ENCODE peak calls at places on chromosomes 7 and 10, in eight cellular contexts. V is Panc1; X is CD8-positive, alpha-beta T cell; M is effector memory CD8-positive, alpha-beta T cell; K is left cardiac atrium; U is K562; D is heart right ventricle; A is left ventricle myocardium superior. S is an unnamed sample.

GRCh38 chr10:98474628-98475027 is 27.9 kb upstream of the HPS1 start:
- ATAC-seq in V (no peak), X (no peak), M (no peak), K (no peak), U (no peak), D (no peak), A (no peak), S (no peak)

GRCh38 chr7:29442146-29442545 is 121.5 kb upstream of the PRR15 start:
- ATAC-seq in V (peak), X (no peak), M (no peak), K (peak), U (peak), D (peak), A (peak), S (no peak)

GRCh38 chr10:91745086-91745831 is 53.0 kb upstream of the TNKS2 start:
- ATAC-seq in V (peak), X (no peak), M (no peak), K (peak), U (peak), D (peak), A (peak), S (no peak)

GRCh38 chr10:101690461-101690860 is 4.5 kb downstream of the FBXW4 start:
- ATAC-seq in V (no peak), X (no peak), M (no peak), K (no peak), U (no peak), D (no peak), A (no peak), S (no peak)

GRCh38 chr10:63798599-63799498 is 277.6 kb downstream of the REEP3 start:
- ATAC-seq in V (no peak), X (no peak), M (no peak), K (peak), U (peak), D (peak), A (peak), S (peak)

GRCh38 chr7:134587736-134588135 is 38.8 kb downstream of the AKR1B15 start:
- ATAC-seq in V (no peak), X (no peak), M (no peak), K (no peak), U (no peak), D (no peak), A (no peak), S (no peak)

GRCh38 chr7:378551-379455 is 88.8 kb downstream of the FOXL3 start:
- ATAC-seq in V (peak), X (no peak), M (no peak), K (peak), U (no peak), D (no peak), A (no peak), S (no peak)

GRCh38 chr7:42217548-42217947 is 19.5 kb downstream of the GLI3 start:
- ATAC-seq in V (no peak), X (no peak), M (no peak), K (no peak), U (no peak), D (no peak), A (no peak), S (no peak)

GRCh38 chr7:111560773-111561658 is 1.3 kb downstream of the IMMP2L start:
- ATAC-seq in V (no peak), X (no peak), M (no peak), K (no peak), U (peak), D (no peak), A (no peak), S (no peak)

GRCh38 chr10:92727550-92727949 is 37.8 kb downstream of the HHEX start:
- ATAC-seq in V (peak), X (no peak), M (no peak), K (no peak), U (peak), D (no peak), A (no peak), S (no peak)

GRCh38 chr10:44309939-44310761 is 74.7 kb downstream of the CXCL12 start:
- ATAC-seq in V (no peak), X (peak), M (peak), K (no peak), U (no peak), D (no peak), A (no peak), S (no peak)